ENCODE peak calls at places on chromosome 20, in four cellular contexts. U, J, B and E are unnamed samples.
A peak's percentile ranks its signal among the peaks of the same experiment; 100 is the strongest.

GRCh38 chr20:38197217-38198008 is 32.3 kb upstream of the TGM2 start:
- DNase-seq in U (no peak), J (no peak), B (no peak), E (no peak)

GRCh38 chr20:63253438-63254236 is 626 bp downstream of the NKAIN4 start:
- DNase-seq in U (no peak), J (no peak), B (no peak), E (no peak)

GRCh38 chr20:38221041-38221589 is 39.4 kb downstream of the KIAA1755 start:
- DNase-seq in U (peak; percentile 46), J (no peak), B (peak; percentile 88), E (peak; percentile 70)

GRCh38 chr20:13458860-13459451 is 179.8 kb downstream of the TASP1 start:
- DNase-seq in U (peak; percentile 13), J (peak; percentile 28), B (peak; percentile 39), E (peak; percentile 61)

GRCh38 chr20:50304501-50304856 is 113.8 kb downstream of the CEBPB start:
- DNase-seq in U (no peak), J (no peak), B (no peak), E (no peak)

GRCh38 chr20:63462244-63462643 is 10.2 kb downstream of the KCNQ2 start:
- DNase-seq in U (no peak), J (no peak), B (no peak), E (no peak)

GRCh38 chr20:24584538-24585356 is 115.3 kb downstream of the SYNDIG1 start:
- DNase-seq in U (no peak), J (no peak), B (no peak), E (no peak)

GRCh38 chr20:23652371-23652770 is 14.6 kb upstream of the CST3 start:
- DNase-seq in U (no peak), J (no peak), B (no peak), E (no peak)

GRCh38 chr20:2865630-2866029 is 7.7 kb upstream of the PTPRA start:
- DNase-seq in U (no peak), J (no peak), B (peak; percentile 14), E (no peak)

GRCh38 chr20:43590036-43590391 is 723 bp upstream of the IFT52 start:
- DNase-seq in U (no peak), J (no peak), B (no peak), E (peak; percentile 30)

GRCh38 chr20:19936801-19937583 is 80.2 kb upstream of the NAA20 start:
- DNase-seq in U (no peak), J (no peak), B (no peak), E (no peak)

GRCh38 chr20:38550274-38550673 is 30.7 kb upstream of the ADIG start:
- DNase-seq in U (no peak), J (no peak), B (peak; percentile 19), E (peak; percentile 16)

GRCh38 chr20:34553366-34553867 is 5.1 kb upstream of the MAP1LC3A start:
- DNase-seq in U (no peak), J (no peak), B (no peak), E (no peak)

GRCh38 chr20:58605292-58606065 is 45.6 kb upstream of the STX16 start:
- DNase-seq in U (no peak), J (no peak), B (no peak), E (no peak)

GRCh38 chr20:58826271-58826670 is 24.4 kb downstream of the GNAS-AS1 start:
- DNase-seq in U (no peak), J (no peak), B (no peak), E (no peak)

GRCh38 chr20:39468703-39469102 is 506.6 kb downstream of the DHX35 start:
- DNase-seq in U (no peak), J (no peak), B (no peak), E (no peak)

GRCh38 chr20:58993332-58994248 is 12.5 kb downstream of the NELFCD start:
- DNase-seq in U (no peak), J (no peak), B (no peak), E (no peak)

GRCh38 chr20:38450412-38450975 is 15.4 kb upstream of the SNHG17 start:
- DNase-seq in U (no peak), J (no peak), B (no peak), E (no peak)

GRCh38 chr20:18237682-18238081 is 50.6 kb upstream of the ZNF133 start:
- DNase-seq in U (no peak), J (no peak), B (no peak), E (no peak)

GRCh38 chr20:53148764-53149163 is 176.6 kb downstream of the TSHZ2 start:
- DNase-seq in U (no peak), J (no peak), B (no peak), E (no peak)

GRCh38 chr20:47319517-47320252 is 36.8 kb downstream of the ZMYND8 start:
- DNase-seq in U (peak; percentile 78), J (no peak), B (no peak), E (no peak)

GRCh38 chr20:60000271-60001026 is 42.2 kb downstream of the CDH26 start:
- DNase-seq in U (no peak), J (no peak), B (no peak), E (no peak)

GRCh38 chr20:61757-62156 is 25.7 kb upstream of the DEFB125 start:
- DNase-seq in U (no peak), J (no peak), B (no peak), E (no peak)

GRCh38 chr20:36462440-36463211 is 78.7 kb upstream of the MYL9 start:
- DNase-seq in U (no peak), J (no peak), B (peak; percentile 28), E (no peak)

GRCh38 chr20:61397146-61397545 is 145.1 kb downstream of the CDH4 start:
- DNase-seq in U (no peak), J (no peak), B (no peak), E (no peak)

GRCh38 chr20:50438986-50439407 is 71.2 kb upstream of the PTPN1 start:
- DNase-seq in U (peak; percentile 81), J (peak; percentile 83), B (peak; percentile 26), E (no peak)

GRCh38 chr20:33777831-33778230 is 33.3 kb upstream of the CHMP4B start:
- DNase-seq in U (no peak), J (no peak), B (no peak), E (no peak)

GRCh38 chr20:47146703-47147102 is 209.8 kb downstream of the ZMYND8 start:
- DNase-seq in U (no peak), J (no peak), B (no peak), E (peak; percentile 74)

GRCh38 chr20:21548390-21549035 is 34.6 kb upstream of the NKX2-2 start:
- DNase-seq in U (no peak), J (no peak), B (no peak), E (no peak)

GRCh38 chr20:32925481-32926196 is 66.9 kb downstream of the EFCAB8 start:
- DNase-seq in U (no peak), J (no peak), B (no peak), E (no peak)

GRCh38 chr20:16803965-16804792 is 56.0 kb downstream of the OTOR start:
- DNase-seq in U (peak; percentile 21), J (no peak), B (peak; percentile 54), E (peak; percentile 47)

GRCh38 chr20:25685276-25686080 is 11.2 kb downstream of the ZNF337 start:
- DNase-seq in U (no peak), J (no peak), B (no peak), E (no peak)

GRCh38 chr20:59752101-59752586 is 147.8 kb downstream of the PHACTR3 start:
- DNase-seq in U (no peak), J (no peak), B (no peak), E (no peak)

DNA sequence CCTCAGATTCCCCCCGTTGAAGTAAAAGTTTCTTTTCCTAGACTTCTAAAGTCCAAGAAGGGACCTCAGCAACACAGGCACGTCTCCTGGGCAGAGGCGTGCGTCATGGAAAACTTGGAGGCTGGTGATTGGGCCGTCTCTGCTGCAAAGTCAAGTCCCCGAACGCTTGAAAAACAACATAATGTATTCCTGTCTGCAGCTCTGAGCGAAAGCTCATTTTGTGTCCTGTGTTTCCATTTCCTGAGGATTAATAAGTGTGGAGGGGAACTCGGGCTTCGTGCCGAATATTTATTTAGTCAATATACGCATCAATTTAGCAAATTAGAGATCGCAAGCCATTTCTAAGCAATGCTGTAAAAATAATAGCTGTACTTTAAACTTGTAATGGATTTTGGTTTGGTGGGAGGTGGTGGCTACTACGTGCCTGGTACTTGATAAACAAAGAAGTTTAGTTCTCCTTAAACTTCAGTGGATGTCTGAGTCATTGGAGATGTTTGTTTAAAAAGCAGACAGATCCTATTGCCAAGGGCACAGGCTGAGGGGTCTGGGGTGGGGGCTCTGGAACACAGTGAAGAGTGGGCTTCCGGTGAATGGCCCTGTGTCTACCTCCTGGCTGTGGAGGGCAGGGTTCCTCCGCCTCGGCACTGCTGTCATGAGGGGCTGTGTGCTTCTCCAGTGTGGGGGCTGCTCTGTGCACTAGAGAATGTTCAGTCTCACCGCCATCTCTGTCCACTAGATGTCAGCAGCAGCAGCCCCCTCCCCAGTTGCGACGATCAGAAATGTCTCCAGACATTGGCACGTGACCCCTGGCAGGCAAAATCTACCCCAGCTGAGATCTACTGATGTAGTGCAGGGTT is 21.8 kb downstream of the PCK1 start:
- DNase-seq in U (no peak), J (no peak), B (peak; percentile 40), E (peak; percentile 24)
- TF ChIP-seq TCF7L2 in U (no peak), J (no peak), B (no peak), E (no peak)

DNA sequence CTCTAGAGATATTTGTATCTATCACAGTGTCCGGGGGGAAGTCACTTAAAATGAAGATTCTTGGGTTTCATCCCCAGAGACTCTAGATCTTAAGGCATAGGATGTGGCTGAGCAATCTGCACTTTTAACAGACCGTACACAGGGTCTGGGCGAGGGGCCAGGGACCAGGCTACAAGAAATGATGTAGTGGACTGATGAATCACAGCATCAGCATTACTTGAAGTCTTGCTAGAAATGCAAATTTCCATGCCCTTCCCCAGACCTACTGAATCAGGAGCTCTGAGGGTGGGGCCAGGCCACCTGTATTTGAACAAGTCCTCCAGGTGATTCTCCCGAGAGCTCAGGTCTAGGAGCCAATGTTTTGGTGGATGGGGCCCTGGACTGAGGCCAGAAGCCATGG is 168.4 kb downstream of the DOK5 start:
- DNase-seq in U (no peak), J (no peak), B (no peak), E (no peak)
- TF ChIP-seq TCF7L2 in U (no peak), J (no peak), B (no peak), E (no peak)

GRCh38 chr20:10802201-10802600 is 128.4 kb upstream of the JAG1 start:
- DNase-seq in U (no peak), J (no peak), B (no peak), E (no peak)
- TF ChIP-seq TCF7L2 in U (no peak), J (no peak), B (no peak), E (no peak)

GRCh38 chr20:4174909-4175308 is 159.6 kb upstream of the RNF24 start:
- DNase-seq in U (no peak), J (no peak), B (no peak), E (no peak)
- TF ChIP-seq TCF7L2 in U (no peak), J (no peak), B (no peak), E (no peak)